ENCODE peak calls at places on chromosomes 12 and 14, in nine cellular contexts. J is heart left ventricle, R is hippocampal formation, O is upper lobe of right lung, N is heart right ventricle, A is body of pancreas, E is GM12878, X is NCI-H82, K is SHP77. Y is an unnamed sample.

GRCh38 chr14:103204852-103205540 is 81.7 kb downstream of the TNFAIP2 start:
- DNase-seq in J (no peak), R (no peak), O (peak; percentile 3), N (no peak), A (no peak), E (no peak), X (peak; percentile 5), K (no peak), Y (no peak)

GRCh38 chr14:54435500-54435981 is 5.6 kb downstream of the CNIH1 start:
- DNase-seq in J (no peak), R (no peak), O (no peak), N (no peak), A (no peak), E (no peak), X (no peak), K (no peak), Y (no peak)

GRCh38 chr12:58584885-58585284 is 335.4 kb downstream of the LRIG3 start:
- DNase-seq in J (no peak), R (no peak), O (no peak), N (no peak), A (no peak), E (no peak), X (no peak), K (no peak), Y (no peak)

GRCh38 chr14:71933026-71933587 is 878 bp downstream of the RGS6 start:
- DNase-seq in J (peak; percentile 14), R (no peak), O (no peak), N (no peak), A (no peak), E (no peak), X (no peak), K (no peak), Y (no peak)

GRCh38 chr12:28780096-28780495 is 369.0 kb upstream of the FAR2 start:
- DNase-seq in J (no peak), R (no peak), O (no peak), N (no peak), A (no peak), E (no peak), X (no peak), K (peak; percentile 61), Y (no peak)

GRCh38 chr12:632102-632696 is 31.0 kb downstream of the NINJ2 start:
- DNase-seq in J (no peak), R (no peak), O (no peak), N (no peak), A (no peak), E (no peak), X (no peak), K (no peak), Y (no peak)

GRCh38 chr14:64704743-64705405 is 650 bp downstream of the PLEKHG3 start:
- DNase-seq in J (no peak), R (peak; percentile 28), O (peak; percentile 77), N (peak; percentile 49), A (peak; percentile 63), E (no peak), X (peak; percentile 55), K (no peak), Y (no peak)

GRCh38 chr12:30900351-30900750 is 26.2 kb upstream of the TSPAN11 start:
- DNase-seq in J (no peak), R (no peak), O (no peak), N (no peak), A (no peak), E (no peak), X (no peak), K (no peak), Y (no peak)

GRCh38 chr12:113239811-113240331 is 18.6 kb downstream of the TPCN1 start:
- DNase-seq in J (no peak), R (no peak), O (no peak), N (peak; percentile 59), A (no peak), E (no peak), X (no peak), K (no peak), Y (peak; percentile 73)

GRCh38 chr12:108104657-108105056 is 24.4 kb upstream of the WSCD2 start:
- DNase-seq in J (no peak), R (no peak), O (no peak), N (no peak), A (no peak), E (no peak), X (no peak), K (no peak), Y (no peak)

GRCh38 chr14:54803926-54804719 is 98.5 kb downstream of the GCH1 start:
- DNase-seq in J (no peak), R (no peak), O (no peak), N (no peak), A (no peak), E (no peak), X (no peak), K (no peak), Y (peak; percentile 71)

GRCh38 chr12:123973552-123974341 is 732 bp downstream of the ZNF664 start:
- DNase-seq in J (peak; percentile 54), R (no peak), O (peak; percentile 80), N (peak; percentile 70), A (peak; percentile 58), E (no peak), X (peak; percentile 49), K (no peak), Y (no peak)

GRCh38 chr12:113334786-113335539 is at the start of gene SLC8B1:
- DNase-seq in J (peak; percentile 88), R (peak; percentile 66), O (peak; percentile 95), N (peak; percentile 93), A (peak; percentile 91), E (no peak), X (peak; percentile 80), K (peak; percentile 54), Y (peak; percentile 97)

GRCh38 chr14:99246536-99247083 is 25.4 kb downstream of the BCL11B start:
- DNase-seq in J (no peak), R (no peak), O (no peak), N (no peak), A (no peak), E (no peak), X (no peak), K (no peak), Y (no peak)

GRCh38 chr12:81440001-81440400 is 319.1 kb downstream of the PPFIA2 start:
- DNase-seq in J (no peak), R (peak; percentile 26), O (no peak), N (no peak), A (no peak), E (no peak), X (no peak), K (no peak), Y (no peak)

GRCh38 chr14:99122521-99123125 is 149.4 kb downstream of the BCL11B start:
- DNase-seq in J (no peak), R (no peak), O (no peak), N (no peak), A (no peak), E (no peak), X (no peak), K (no peak), Y (no peak)

GRCh38 chr12:46677749-46678148 is 148.0 kb downstream of the SLC38A4 start:
- DNase-seq in J (no peak), R (no peak), O (no peak), N (no peak), A (no peak), E (no peak), X (peak; percentile 53), K (no peak), Y (no peak)